ENCODE peak calls at places on chromosomes 12 and 14, in five cellular contexts. One of them, this sample, is unnamed.

GRCh38 chr14:94000267-94000666 is 3.2 kb downstream of the CCDC197 start:
- DNase-seq in foreskin fibroblast: no peak
- DNase-seq in esophagus squamous epithelium: no peak
- DNase-seq in GM12864: no peak
- DNase-seq in fibroblast of pulmonary artery: no peak
- DNase-seq in this sample: no peak

GRCh38 chr14:58789756-58790155 is 152.0 kb downstream of the DACT1 start:
- DNase-seq in foreskin fibroblast: peak; percentile 45
- DNase-seq in esophagus squamous epithelium: no peak
- DNase-seq in GM12864: no peak
- DNase-seq in fibroblast of pulmonary artery: no peak
- DNase-seq in this sample: no peak

GRCh38 chr12:70607107-70607506 is 30.1 kb downstream of the PTPRB start:
- DNase-seq in foreskin fibroblast: no peak
- DNase-seq in esophagus squamous epithelium: no peak
- DNase-seq in GM12864: no peak
- DNase-seq in fibroblast of pulmonary artery: no peak
- DNase-seq in this sample: no peak

GRCh38 chr12:76123301-76124212 is 39.1 kb upstream of the NAP1L1 start:
- DNase-seq in foreskin fibroblast: peak; percentile 62
- DNase-seq in esophagus squamous epithelium: no peak
- DNase-seq in GM12864: no peak
- DNase-seq in fibroblast of pulmonary artery: peak; percentile 65
- DNase-seq in this sample: no peak

GRCh38 chr12:94553130-94553519 is 93.5 kb upstream of the CEP83 start:
- DNase-seq in foreskin fibroblast: peak; percentile 85
- DNase-seq in esophagus squamous epithelium: no peak
- DNase-seq in GM12864: no peak
- DNase-seq in fibroblast of pulmonary artery: peak; percentile 89
- DNase-seq in this sample: peak; percentile 49

GRCh38 chr12:93292731-93293566 is 84.8 kb upstream of the NUDT4 start:
- DNase-seq in foreskin fibroblast: no peak
- DNase-seq in esophagus squamous epithelium: no peak
- DNase-seq in GM12864: no peak
- DNase-seq in fibroblast of pulmonary artery: no peak
- DNase-seq in this sample: no peak

GRCh38 chr12:104682790-104683279 is 226.1 kb downstream of the CHST11 start:
- DNase-seq in foreskin fibroblast: no peak
- DNase-seq in esophagus squamous epithelium: no peak
- DNase-seq in GM12864: no peak
- DNase-seq in fibroblast of pulmonary artery: no peak
- DNase-seq in this sample: no peak

GRCh38 chr14:40623641-40624040 is 983.0 kb upstream of the LRFN5 start:
- DNase-seq in foreskin fibroblast: no peak
- DNase-seq in esophagus squamous epithelium: no peak
- DNase-seq in GM12864: no peak
- DNase-seq in fibroblast of pulmonary artery: no peak
- DNase-seq in this sample: no peak

GRCh38 chr12:26803552-26803951 is 29.4 kb downstream of the ITPR2 start:
- DNase-seq in foreskin fibroblast: peak; percentile 47
- DNase-seq in esophagus squamous epithelium: no peak
- DNase-seq in GM12864: no peak
- DNase-seq in fibroblast of pulmonary artery: peak; percentile 43
- DNase-seq in this sample: no peak

GRCh38 chr12:14454098-14454907 is 88.8 kb downstream of the ATF7IP start:
- DNase-seq in foreskin fibroblast: peak; percentile 26
- DNase-seq in esophagus squamous epithelium: no peak
- DNase-seq in GM12864: peak; percentile 45
- DNase-seq in fibroblast of pulmonary artery: peak; percentile 66
- DNase-seq in this sample: no peak

GRCh38 chr14:104550849-104551728 is 28.5 kb upstream of the C14orf180 start:
- DNase-seq in foreskin fibroblast: no peak
- DNase-seq in esophagus squamous epithelium: no peak
- DNase-seq in GM12864: no peak
- DNase-seq in fibroblast of pulmonary artery: no peak
- DNase-seq in this sample: no peak

GRCh38 chr14:69152181-69152943 is 557 bp downstream of the DCAF5 start:
- DNase-seq in foreskin fibroblast: peak; percentile 67
- DNase-seq in esophagus squamous epithelium: no peak
- DNase-seq in GM12864: no peak
- DNase-seq in fibroblast of pulmonary artery: peak; percentile 37
- DNase-seq in this sample: no peak

GRCh38 chr12:32181498-32182175 is 75.0 kb downstream of the BICD1 start:
- DNase-seq in foreskin fibroblast: peak; percentile 52
- DNase-seq in esophagus squamous epithelium: no peak
- DNase-seq in GM12864: no peak
- DNase-seq in fibroblast of pulmonary artery: no peak
- DNase-seq in this sample: no peak

GRCh38 chr12:38898001-38898684 is 7.2 kb downstream of the CPNE8 start:
- DNase-seq in foreskin fibroblast: no peak
- DNase-seq in esophagus squamous epithelium: no peak
- DNase-seq in GM12864: no peak
- DNase-seq in fibroblast of pulmonary artery: no peak
- DNase-seq in this sample: no peak

GRCh38 chr14:68692916-68693771 is 99.7 kb downstream of the ZFP36L1 start:
- DNase-seq in foreskin fibroblast: peak; percentile 90
- DNase-seq in esophagus squamous epithelium: no peak
- DNase-seq in GM12864: no peak
- DNase-seq in fibroblast of pulmonary artery: peak; percentile 80
- DNase-seq in this sample: peak; percentile 67

GRCh38 chr14:76152333-76152681 is 585 bp downstream of the GPATCH2L start:
- DNase-seq in foreskin fibroblast: peak; percentile 93
- DNase-seq in esophagus squamous epithelium: peak; percentile 31
- DNase-seq in GM12864: peak; percentile 62
- DNase-seq in fibroblast of pulmonary artery: peak; percentile 84
- DNase-seq in this sample: peak; percentile 64

GRCh38 chr14:33589334-33589733 is 361.5 kb downstream of the EGLN3 start:
- DNase-seq in foreskin fibroblast: peak; percentile 85
- DNase-seq in esophagus squamous epithelium: no peak
- DNase-seq in GM12864: no peak
- DNase-seq in fibroblast of pulmonary artery: peak; percentile 89
- DNase-seq in this sample: peak; percentile 86

DNA sequence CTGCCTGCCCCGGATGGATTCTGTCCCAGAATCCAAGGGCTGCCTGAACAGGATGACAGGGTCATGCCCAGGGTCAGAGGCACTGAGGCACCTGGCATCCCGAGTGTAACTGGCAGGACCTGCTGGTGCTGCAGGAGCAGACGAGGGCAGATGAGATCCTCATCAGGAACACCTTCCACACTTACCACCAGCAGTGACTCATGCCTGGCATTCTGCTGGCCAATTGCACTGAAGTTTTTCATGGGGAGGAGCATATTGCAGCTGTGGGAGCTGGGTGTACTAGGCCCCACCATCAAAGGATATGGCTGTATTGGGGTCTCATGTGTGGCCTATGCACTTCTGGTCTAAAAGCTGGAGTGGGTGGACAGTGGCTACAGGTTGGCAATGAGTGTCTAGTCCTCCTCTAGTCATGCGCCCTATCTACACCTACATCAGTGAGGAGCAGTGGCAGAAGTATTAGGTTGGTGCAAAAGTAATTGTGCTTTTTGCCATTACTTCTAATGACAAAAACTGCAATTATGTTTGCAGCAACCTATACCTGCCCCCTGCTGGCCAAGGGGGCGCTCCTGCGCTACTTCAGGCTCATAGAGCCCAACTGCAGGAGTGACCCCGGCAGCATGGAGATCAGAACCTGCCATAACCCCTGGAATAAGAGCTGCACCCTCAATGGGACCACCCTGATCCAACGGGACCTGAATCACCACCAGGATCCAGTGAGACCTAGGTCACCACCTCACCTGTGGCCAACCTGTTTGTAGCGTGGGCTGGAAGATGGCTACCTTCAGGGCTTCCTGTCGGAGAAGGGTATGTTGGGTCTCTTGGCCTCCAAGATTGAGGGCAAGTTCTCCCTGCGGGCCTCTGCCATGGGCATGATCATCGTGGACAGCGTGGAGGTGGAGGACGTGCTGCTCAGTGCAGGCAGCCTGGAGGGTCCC is 8.0 kb upstream of the C12orf42 start:
- DNase-seq in foreskin fibroblast: no peak
- DNase-seq in esophagus squamous epithelium: no peak
- DNase-seq in GM12864: no peak
- DNase-seq in fibroblast of pulmonary artery: no peak
- DNase-seq in this sample: no peak
- TF ChIP-seq CTCF in foreskin fibroblast: no peak
- TF ChIP-seq CTCF in esophagus squamous epithelium: peak; percentile 33
- TF ChIP-seq CTCF in GM12864: peak; percentile 85
- TF ChIP-seq CTCF in fibroblast of pulmonary artery: no peak
- TF ChIP-seq CTCF in this sample: peak; percentile 11

GRCh38 chr12:21893924-21894323 is 47.3 kb downstream of the ABCC9 start:
- DNase-seq in foreskin fibroblast: no peak
- DNase-seq in esophagus squamous epithelium: no peak
- DNase-seq in GM12864: no peak
- DNase-seq in fibroblast of pulmonary artery: no peak
- DNase-seq in this sample: no peak

GRCh38 chr12:21892341-21892740 is 48.9 kb downstream of the ABCC9 start:
- DNase-seq in foreskin fibroblast: no peak
- DNase-seq in esophagus squamous epithelium: no peak
- DNase-seq in GM12864: no peak
- DNase-seq in fibroblast of pulmonary artery: no peak
- DNase-seq in this sample: no peak

GRCh38 chr12:21888464-21888863 is 52.8 kb downstream of the ABCC9 start:
- DNase-seq in foreskin fibroblast: no peak
- DNase-seq in esophagus squamous epithelium: no peak
- DNase-seq in GM12864: no peak
- DNase-seq in fibroblast of pulmonary artery: no peak
- DNase-seq in this sample: no peak

GRCh38 chr12:21894792-21895392 is 46.3 kb downstream of the ABCC9 start:
- DNase-seq in foreskin fibroblast: no peak
- DNase-seq in esophagus squamous epithelium: no peak
- DNase-seq in GM12864: no peak
- DNase-seq in fibroblast of pulmonary artery: no peak
- DNase-seq in this sample: no peak

DNA sequence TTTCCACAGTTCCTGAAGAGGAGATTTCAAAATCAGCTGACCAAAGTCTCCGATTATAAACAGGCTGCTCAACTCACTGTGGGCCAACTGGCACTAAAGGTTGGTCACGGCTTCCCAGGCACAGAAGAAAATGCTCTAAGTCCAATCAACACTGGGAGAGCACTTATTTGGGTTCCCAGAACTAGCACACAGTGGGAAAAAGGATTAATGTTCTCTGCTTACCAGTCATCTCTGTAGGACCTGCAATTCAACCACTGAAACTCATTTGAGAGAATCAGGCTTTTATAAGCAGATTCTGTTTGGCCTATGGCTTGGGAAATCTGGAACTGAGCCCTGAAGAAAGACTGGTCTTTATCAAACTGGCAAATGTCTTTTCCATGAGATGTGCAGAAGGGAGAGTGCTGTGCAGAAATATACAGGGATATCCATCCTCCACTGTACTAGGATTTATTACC is 49.4 kb downstream of the ABCC9 start:
- DNase-seq in foreskin fibroblast: no peak
- DNase-seq in esophagus squamous epithelium: no peak
- DNase-seq in GM12864: no peak
- DNase-seq in fibroblast of pulmonary artery: peak; percentile 7
- DNase-seq in this sample: no peak
- H3K4me3 ChIP-seq in foreskin fibroblast: no peak overlapping the region
- H3K4me3 ChIP-seq in esophagus squamous epithelium: no peak overlapping the region
- H3K4me3 ChIP-seq in GM12864: no peak overlapping the region
- H3K4me3 ChIP-seq in fibroblast of pulmonary artery: no peak overlapping the region
- H3K4me3 ChIP-seq in this sample: no peak overlapping the region

DNA sequence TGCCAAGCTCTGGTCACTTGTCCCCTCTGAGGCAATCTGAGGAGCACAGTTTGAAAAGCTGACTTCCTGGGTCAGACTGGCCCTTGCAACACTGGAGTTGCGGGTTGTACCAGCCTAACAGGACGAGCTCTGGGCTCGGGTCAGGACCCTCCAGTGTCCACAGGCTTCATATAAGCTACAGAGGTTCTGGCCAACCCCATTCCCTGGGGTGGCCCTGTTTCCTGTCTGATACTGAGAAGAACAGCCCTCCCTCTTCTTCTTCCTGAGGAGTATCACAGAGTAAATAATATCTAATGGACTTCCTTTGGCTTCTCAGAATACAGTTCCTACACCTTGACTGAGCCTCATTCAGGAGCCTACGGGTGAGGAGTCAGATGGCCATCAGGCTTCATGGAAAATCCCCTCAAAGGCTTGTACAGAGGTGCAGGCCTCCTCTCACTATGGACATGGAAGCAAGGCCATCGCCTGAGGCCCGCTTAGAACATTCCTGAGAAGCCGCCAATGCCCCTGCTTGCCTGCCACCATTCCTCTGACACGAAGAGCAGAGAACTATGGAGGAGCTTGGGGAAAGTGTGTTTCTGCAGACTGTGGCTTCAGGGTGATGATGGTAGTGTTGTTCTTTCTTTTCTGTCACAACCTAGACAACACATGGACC is 28.5 kb upstream of the ANO2 start:
- DNase-seq in foreskin fibroblast: no peak
- DNase-seq in esophagus squamous epithelium: no peak
- DNase-seq in GM12864: no peak
- DNase-seq in fibroblast of pulmonary artery: no peak
- DNase-seq in this sample: no peak
- TF ChIP-seq CTCF in foreskin fibroblast: no peak
- TF ChIP-seq CTCF in esophagus squamous epithelium: no peak
- TF ChIP-seq CTCF in GM12864: no peak
- TF ChIP-seq CTCF in fibroblast of pulmonary artery: no peak
- TF ChIP-seq CTCF in this sample: no peak

DNA sequence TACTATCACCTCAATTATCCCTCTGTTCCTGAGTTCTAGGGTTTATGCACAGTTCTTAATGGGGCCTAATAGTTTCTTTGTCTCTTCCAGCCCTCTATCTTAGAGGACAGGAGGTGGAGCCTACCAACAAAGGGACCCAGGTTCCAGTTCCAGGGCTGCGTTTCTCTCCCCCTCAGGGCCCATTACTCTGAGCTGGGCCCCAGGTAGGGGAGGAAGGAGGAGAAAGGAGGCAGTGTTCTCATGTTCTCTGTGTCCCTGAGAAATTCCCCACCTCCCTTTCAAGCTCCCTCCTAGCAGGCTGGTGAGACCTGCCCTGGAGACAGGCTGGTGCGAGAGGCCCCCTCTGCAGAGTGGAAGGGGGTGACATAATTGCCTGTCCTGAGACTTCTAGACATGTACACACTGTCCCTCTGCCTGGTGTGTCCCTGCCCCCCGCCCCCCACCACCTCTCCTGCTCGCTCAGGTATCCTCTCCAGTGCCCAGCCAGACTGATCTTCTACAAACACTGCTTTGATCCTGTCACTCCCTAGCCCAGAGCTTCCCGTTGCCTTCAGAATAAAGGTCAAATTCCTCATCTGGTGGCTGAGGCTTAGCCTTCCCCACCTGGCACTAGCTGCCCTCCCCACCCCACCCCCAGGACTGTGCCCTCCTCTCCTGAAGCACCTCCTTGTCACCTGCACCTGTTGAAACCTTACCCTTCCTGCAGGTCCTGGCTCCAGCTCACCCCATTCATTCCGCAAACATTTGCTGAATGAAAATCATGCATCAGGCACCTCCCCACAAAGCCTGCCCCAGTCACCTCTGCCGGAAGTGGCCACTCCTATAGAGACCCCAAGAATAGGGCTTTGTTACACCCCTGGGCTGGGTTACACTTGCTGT is 21.1 kb upstream of the KRT8 start:
- DNase-seq in foreskin fibroblast: no peak
- DNase-seq in esophagus squamous epithelium: no peak
- DNase-seq in GM12864: no peak
- DNase-seq in fibroblast of pulmonary artery: no peak
- DNase-seq in this sample: no peak
- H3K4me3 ChIP-seq in foreskin fibroblast: no peak overlapping the region
- H3K4me3 ChIP-seq in esophagus squamous epithelium: no peak overlapping the region
- H3K4me3 ChIP-seq in GM12864: no peak overlapping the region
- H3K4me3 ChIP-seq in fibroblast of pulmonary artery: no peak overlapping the region
- H3K4me3 ChIP-seq in this sample: no peak overlapping the region